ENCODE peak calls at places on chromosomes 7 and 10, in four cellular contexts. One of them, this sample, is unnamed.

GRCh38 chr10:119754085-119754484 is 28.2 kb downstream of the INPP5F start:
- DNase-seq in kidney: no peak
- DNase-seq in iPS-NIHi11: no peak
- DNase-seq in transverse colon: no peak
- DNase-seq in this sample: no peak

GRCh38 chr7:138945806-138946205 is 35.4 kb downstream of the KIAA1549 start:
- DNase-seq in iPS-NIHi11: no peak
- DNase-seq in transverse colon: no peak
- DNase-seq in kidney: no peak
- DNase-seq in this sample: no peak

GRCh38 chr7:44195901-44196300 is 4.9 kb upstream of the YKT6 start:
- DNase-seq in iPS-NIHi11: no peak
- DNase-seq in transverse colon: no peak
- DNase-seq in kidney: no peak
- DNase-seq in this sample: no peak

GRCh38 chr7:142808802-142809583 is 38.2 kb downstream of the PRSS2 start:
- DNase-seq in transverse colon: peak; percentile 77
- DNase-seq in iPS-NIHi11: no peak
- DNase-seq in kidney: peak; percentile 79
- DNase-seq in this sample: no peak

GRCh38 chr10:86632951-86633350 is 21.4 kb upstream of the OPN4 start:
- DNase-seq in iPS-NIHi11: no peak
- DNase-seq in kidney: no peak
- DNase-seq in transverse colon: no peak
- DNase-seq in this sample: no peak

GRCh38 chr10:119852822-119853221 is 19.8 kb downstream of the MCMBP start:
- DNase-seq in iPS-NIHi11: no peak
- DNase-seq in transverse colon: no peak
- DNase-seq in kidney: no peak
- DNase-seq in this sample: no peak

GRCh38 chr10:75935650-75936400 is 504.4 kb downstream of the LRMDA start:
- DNase-seq in iPS-NIHi11: no peak
- DNase-seq in kidney: no peak
- DNase-seq in transverse colon: no peak
- DNase-seq in this sample: no peak

GRCh38 chr10:122363722-122364463 is 10.6 kb upstream of the PLEKHA1 start:
- DNase-seq in transverse colon: no peak
- DNase-seq in kidney: peak; percentile 46
- DNase-seq in iPS-NIHi11: no peak
- DNase-seq in this sample: no peak

GRCh38 chr7:32477649-32477980 is 12.6 kb downstream of the LSM5 start:
- DNase-seq in kidney: no peak
- DNase-seq in iPS-NIHi11: no peak
- DNase-seq in transverse colon: no peak
- DNase-seq in this sample: no peak

GRCh38 chr10:98074315-98074911 is 44.0 kb upstream of the CRTAC1 start:
- DNase-seq in kidney: no peak
- DNase-seq in iPS-NIHi11: peak; percentile 62
- DNase-seq in transverse colon: no peak
- DNase-seq in this sample: peak; percentile 38

GRCh38 chr7:66713687-66714086 is 26.8 kb upstream of the RABGEF1 start:
- DNase-seq in transverse colon: no peak
- DNase-seq in kidney: no peak
- DNase-seq in iPS-NIHi11: no peak
- DNase-seq in this sample: no peak

GRCh38 chr7:115558186-115558585 is 472.4 kb downstream of the TFEC start:
- DNase-seq in kidney: no peak
- DNase-seq in transverse colon: no peak
- DNase-seq in iPS-NIHi11: no peak
- DNase-seq in this sample: no peak

GRCh38 chr7:94908204-94909022 is 1.0 kb downstream of the PPP1R9A start:
- DNase-seq in kidney: peak; percentile 75
- DNase-seq in iPS-NIHi11: peak; percentile 64
- DNase-seq in transverse colon: peak; percentile 29
- DNase-seq in this sample: peak; percentile 41

GRCh38 chr10:65350619-65351018 is 1575.2 kb upstream of the LRRTM3 start:
- DNase-seq in transverse colon: no peak
- DNase-seq in iPS-NIHi11: no peak
- DNase-seq in kidney: peak; percentile 65
- DNase-seq in this sample: no peak

GRCh38 chr10:80462986-80463741 is 9.1 kb downstream of the TSPAN14 start:
- DNase-seq in iPS-NIHi11: no peak
- DNase-seq in kidney: peak; percentile 10
- DNase-seq in transverse colon: no peak
- DNase-seq in this sample: no peak

GRCh38 chr10:72062832-72063702 is 25.3 kb downstream of the SPOCK2 start:
- DNase-seq in transverse colon: no peak
- DNase-seq in kidney: no peak
- DNase-seq in iPS-NIHi11: no peak
- DNase-seq in this sample: no peak

GRCh38 chr10:49484501-49485230 is 54.3 kb downstream of the ERCC6 start:
- DNase-seq in transverse colon: no peak
- DNase-seq in kidney: no peak
- DNase-seq in iPS-NIHi11: no peak
- DNase-seq in this sample: no peak

GRCh38 chr10:218753-219152 is 83.5 kb downstream of the ZMYND11 start:
- DNase-seq in transverse colon: no peak
- DNase-seq in kidney: no peak
- DNase-seq in iPS-NIHi11: no peak
- DNase-seq in this sample: no peak

GRCh38 chr7:158827411-158828342 is 1.6 kb downstream of the ESYT2 start:
- DNase-seq in transverse colon: no peak
- DNase-seq in kidney: no peak
- DNase-seq in iPS-NIHi11: no peak
- DNase-seq in this sample: no peak

GRCh38 chr10:71043858-71044257 is 155.5 kb upstream of the PCBD1 start:
- DNase-seq in kidney: no peak
- DNase-seq in iPS-NIHi11: no peak
- DNase-seq in transverse colon: no peak
- DNase-seq in this sample: no peak

GRCh38 chr10:128843972-128844371 is 623.1 kb upstream of the MGMT start:
- DNase-seq in transverse colon: no peak
- DNase-seq in kidney: no peak
- DNase-seq in iPS-NIHi11: no peak
- DNase-seq in this sample: no peak

GRCh38 chr10:31751401-31752080 is 177.1 kb downstream of the ARHGAP12 start:
- DNase-seq in kidney: no peak
- DNase-seq in iPS-NIHi11: no peak
- DNase-seq in transverse colon: no peak
- DNase-seq in this sample: no peak

GRCh38 chr10:127041561-127041960 is 136.3 kb downstream of the DOCK1 start:
- DNase-seq in transverse colon: no peak
- DNase-seq in kidney: no peak
- DNase-seq in iPS-NIHi11: no peak
- DNase-seq in this sample: no peak

GRCh38 chr7:149824301-149824741 is 13.9 kb upstream of the ZNF862 start:
- DNase-seq in iPS-NIHi11: no peak
- DNase-seq in kidney: peak; percentile 70
- DNase-seq in transverse colon: no peak
- DNase-seq in this sample: no peak

GRCh38 chr10:99711129-99711719 is 20.7 kb downstream of the COX15 start:
- DNase-seq in transverse colon: peak; percentile 35
- DNase-seq in kidney: no peak
- DNase-seq in iPS-NIHi11: peak; percentile 40
- DNase-seq in this sample: no peak

GRCh38 chr7:41046221-41046761 is 656.6 kb downstream of the INHBA start:
- DNase-seq in kidney: no peak
- DNase-seq in transverse colon: no peak
- DNase-seq in iPS-NIHi11: no peak
- DNase-seq in this sample: no peak

GRCh38 chr10:110365356-110366143 is 60.8 kb upstream of the SMNDC1 start:
- DNase-seq in transverse colon: no peak
- DNase-seq in kidney: no peak
- DNase-seq in iPS-NIHi11: no peak
- DNase-seq in this sample: no peak

GRCh38 chr10:131090761-131091661 is 220.5 kb downstream of the TCERG1L start:
- DNase-seq in iPS-NIHi11: no peak
- DNase-seq in kidney: peak; percentile 66
- DNase-seq in transverse colon: no peak
- DNase-seq in this sample: no peak

GRCh38 chr10:9294132-9294663 is 1239.7 kb downstream of the GATA3 start:
- DNase-seq in kidney: no peak
- DNase-seq in transverse colon: no peak
- DNase-seq in iPS-NIHi11: no peak
- DNase-seq in this sample: no peak

GRCh38 chr10:98511861-98512260 is 65.1 kb upstream of the HPS1 start:
- DNase-seq in transverse colon: no peak
- DNase-seq in iPS-NIHi11: no peak
- DNase-seq in kidney: no peak
- DNase-seq in this sample: no peak

GRCh38 chr7:149569025-149569725 is 71.6 kb upstream of the ZNF746 start:
- DNase-seq in transverse colon: no peak
- DNase-seq in iPS-NIHi11: no peak
- DNase-seq in kidney: no peak
- DNase-seq in this sample: no peak

GRCh38 chr10:23384364-23384763 is 39.8 kb upstream of the C10orf67 start:
- DNase-seq in iPS-NIHi11: no peak
- DNase-seq in kidney: no peak
- DNase-seq in transverse colon: no peak
- DNase-seq in this sample: no peak

GRCh38 chr7:116588225-116588624 is 63.4 kb downstream of the CAV1 start:
- DNase-seq in kidney: no peak
- DNase-seq in iPS-NIHi11: no peak
- DNase-seq in transverse colon: no peak
- DNase-seq in this sample: no peak

GRCh38 chr10:102322914-102323313 is 72.6 kb upstream of the NFKB2 start:
- DNase-seq in iPS-NIHi11: no peak
- DNase-seq in transverse colon: peak; percentile 14
- DNase-seq in kidney: no peak
- DNase-seq in this sample: no peak

GRCh38 chr7:25906003-25906402 is 246.0 kb upstream of the NFE2L3 start:
- DNase-seq in transverse colon: no peak
- DNase-seq in iPS-NIHi11: no peak
- DNase-seq in kidney: no peak
- DNase-seq in this sample: no peak